ENCODE peak calls at places on chromosomes 6 and 20, in nine cellular contexts. N is activated CD4-positive, CD25-positive, alpha-beta regulatory T cell treated with anti-CD3 and anti-CD28 coated beads, Interleukin-2, amount 50 U/mL, for 24 hours; G is CD4-positive, alpha-beta T cell; W is foreskin keratinocyte; M is T-helper 17 cell; Z is effector memory CD8-positive, alpha-beta T cell; B is stimulated activated naive CD8-positive, alpha-beta T cell treated with anti-CD3 and anti-CD28 coated beads, Interleukin-15, Interleukin-2, amounts not matched to agents 100 U/mL and 50 U/mL, for 24 hours; R is Right ventricle myocardium superior; V is naive thymus-derived CD4-positive, alpha-beta T cell. K is an unnamed sample.

GRCh38 chr20:50050660-50051308 is 62.2 kb downstream of the UBE2V1 start:
- ATAC-seq in N (no peak), G (no peak), W (no peak), M (no peak), Z (no peak), B (no peak), R (no peak), V (no peak), K (no peak)

GRCh38 chr6:31631681-31632278 is 11.3 kb downstream of the PRRC2A start:
- ATAC-seq in N (no peak), G (peak; percentile 30), W (no peak), M (no peak), Z (no peak), B (no peak), R (peak; percentile 4), V (no peak), K (no peak)

GRCh38 chr6:120026791-120027190 is 677.2 kb upstream of the MAN1A1 start:
- ATAC-seq in N (no peak), G (no peak), W (no peak), M (no peak), Z (no peak), B (no peak), R (no peak), V (no peak), K (no peak)

GRCh38 chr6:133130863-133131262 is 110.3 kb upstream of the EYA4 start:
- ATAC-seq in N (no peak), G (no peak), W (peak; percentile 96), M (no peak), Z (no peak), B (no peak), R (peak; percentile 95), V (no peak), K (peak; percentile 89)

GRCh38 chr20:62802026-62802712 is 2.5 kb upstream of the OGFR start:
- ATAC-seq in N (no peak), G (no peak), W (no peak), M (no peak), Z (no peak), B (no peak), R (peak; percentile 51), V (no peak), K (peak; percentile 7)

GRCh38 chr20:18138266-18138582 is 561 bp downstream of the KAT14 start:
- ATAC-seq in N (no peak), G (no peak), W (no peak), M (no peak), Z (no peak), B (no peak), R (peak; percentile 63), V (no peak), K (peak; percentile 10)

GRCh38 chr6:68778356-68779020 is 143.4 kb downstream of the ADGRB3 start:
- ATAC-seq in N (no peak), G (no peak), W (no peak), M (no peak), Z (no peak), B (no peak), R (peak; percentile 88), V (no peak), K (peak; percentile 67)

GRCh38 chr6:107695061-107695715 is 128.9 kb downstream of the SCML4 start:
- ATAC-seq in N (no peak), G (no peak), W (no peak), M (no peak), Z (no peak), B (no peak), R (no peak), V (no peak), K (no peak)

GRCh38 chr6:68597642-68598041 is 37.4 kb upstream of the ADGRB3 start:
- ATAC-seq in N (no peak), G (no peak), W (no peak), M (no peak), Z (no peak), B (no peak), R (no peak), V (no peak), K (no peak)

GRCh38 chr6:5597413-5597812 is 336.1 kb downstream of the FARS2 start:
- ATAC-seq in N (no peak), G (no peak), W (no peak), M (no peak), Z (no peak), B (no peak), R (no peak), V (no peak), K (no peak)

GRCh38 chr6:155628315-155628714 is 172.7 kb upstream of the NOX3 start:
- ATAC-seq in N (peak; percentile 92), G (no peak), W (no peak), M (no peak), Z (no peak), B (peak; percentile 75), R (no peak), V (no peak), K (no peak)

GRCh38 chr20:37346526-37347346 is 796 bp downstream of the SRC start:
- ATAC-seq in N (no peak), G (peak; percentile 18), W (peak; percentile 5), M (no peak), Z (no peak), B (no peak), R (peak; percentile 16), V (no peak), K (peak; percentile 28)

GRCh38 chr20:2357114-2357513 is 23.6 kb upstream of the TGM6 start:
- ATAC-seq in N (no peak), G (no peak), W (peak; percentile 57), M (no peak), Z (no peak), B (no peak), R (no peak), V (no peak), K (no peak)

GRCh38 chr6:125008957-125009356 is 46.7 kb downstream of the RNF217 start:
- ATAC-seq in N (no peak), G (no peak), W (no peak), M (no peak), Z (no peak), B (no peak), R (no peak), V (no peak), K (no peak)

GRCh38 chr6:52519618-52520017 is 57.2 kb downstream of the TRAM2 start:
- ATAC-seq in N (no peak), G (no peak), W (no peak), M (no peak), Z (no peak), B (no peak), R (no peak), V (no peak), K (no peak)

GRCh38 chr6:51531623-51532022 is 555.8 kb downstream of the PKHD1 start:
- ATAC-seq in N (no peak), G (no peak), W (no peak), M (no peak), Z (no peak), B (no peak), R (peak; percentile 74), V (no peak), K (no peak)

GRCh38 chr6:26331809-26332226 is 33.2 kb upstream of the BTN3A2 start:
- ATAC-seq in N (no peak), G (peak; percentile 59), W (no peak), M (peak; percentile 32), Z (peak; percentile 46), B (no peak), R (no peak), V (no peak), K (no peak)

GRCh38 chr6:105135907-105136432 is 43.8 kb downstream of the POPDC3 start:
- ATAC-seq in N (no peak), G (no peak), W (no peak), M (no peak), Z (no peak), B (no peak), R (peak; percentile 28), V (no peak), K (peak; percentile 45)

GRCh38 chr20:39310363-39311037 is 348.4 kb downstream of the DHX35 start:
- ATAC-seq in N (no peak), G (no peak), W (no peak), M (no peak), Z (no peak), B (no peak), R (no peak), V (no peak), K (no peak)

GRCh38 chr20:22924949-22925612 is 110.0 kb upstream of the SSTR4 start:
- ATAC-seq in N (no peak), G (no peak), W (no peak), M (no peak), Z (no peak), B (no peak), R (no peak), V (peak; percentile 34), K (no peak)

GRCh38 chr6:71228461-71229041 is 60.1 kb upstream of the OGFRL1 start:
- ATAC-seq in N (no peak), G (peak; percentile 81), W (peak; percentile 59), M (peak; percentile 87), Z (peak; percentile 82), B (no peak), R (no peak), V (peak; percentile 78), K (peak; percentile 47)